ENCODE peak calls at places on chromosomes 12 and 14, in six cellular contexts. One of them, this sample, is unnamed.

GRCh38 chr12:29667011-29667410 is 116.7 kb downstream of the TMTC1 start:
- DNase-seq in kidney epithelial cell: no peak
- DNase-seq in HS-5: no peak
- DNase-seq in activated gamma-delta T cell treated with Interleukin-2 at 50 U/mL for 16 hours: no peak
- DNase-seq in hypothalamus: no peak
- DNase-seq in Caki2: no peak
- DNase-seq in this sample: no peak

GRCh38 chr12:104372048-104372720 is 68.6 kb downstream of the EID3 start:
- DNase-seq in kidney epithelial cell: no peak
- DNase-seq in HS-5: no peak
- DNase-seq in activated gamma-delta T cell treated with Interleukin-2 at 50 U/mL for 16 hours: peak
- DNase-seq in hypothalamus: no peak
- DNase-seq in Caki2: no peak
- DNase-seq in this sample: no peak

GRCh38 chr12:3945671-3946070 is 72.5 kb upstream of the PARP11 start:
- DNase-seq in kidney epithelial cell: no peak
- DNase-seq in HS-5: no peak
- DNase-seq in activated gamma-delta T cell treated with Interleukin-2 at 50 U/mL for 16 hours: no peak
- DNase-seq in hypothalamus: no peak
- DNase-seq in Caki2: no peak
- DNase-seq in this sample: no peak

GRCh38 chr12:15772405-15773018 is 16.7 kb downstream of the EPS8 start:
- DNase-seq in kidney epithelial cell: no peak
- DNase-seq in HS-5: no peak
- DNase-seq in activated gamma-delta T cell treated with Interleukin-2 at 50 U/mL for 16 hours: no peak
- DNase-seq in hypothalamus: no peak
- DNase-seq in Caki2: no peak
- DNase-seq in this sample: no peak

GRCh38 chr14:70955543-70956480 is 48.6 kb downstream of the PCNX1 start:
- DNase-seq in kidney epithelial cell: no peak
- DNase-seq in HS-5: no peak
- DNase-seq in activated gamma-delta T cell treated with Interleukin-2 at 50 U/mL for 16 hours: peak
- DNase-seq in hypothalamus: no peak
- DNase-seq in Caki2: no peak
- DNase-seq in this sample: no peak

GRCh38 chr14:79515158-79515557 is 696.1 kb downstream of the DIO2 start:
- DNase-seq in kidney epithelial cell: no peak
- DNase-seq in HS-5: no peak
- DNase-seq in activated gamma-delta T cell treated with Interleukin-2 at 50 U/mL for 16 hours: no peak
- DNase-seq in hypothalamus: no peak
- DNase-seq in Caki2: no peak
- DNase-seq in this sample: no peak

GRCh38 chr12:5437122-5437521 is 5.2 kb downstream of the NTF3 start:
- DNase-seq in kidney epithelial cell: no peak
- DNase-seq in HS-5: no peak
- DNase-seq in activated gamma-delta T cell treated with Interleukin-2 at 50 U/mL for 16 hours: no peak
- DNase-seq in hypothalamus: no peak
- DNase-seq in Caki2: no peak
- DNase-seq in this sample: no peak

GRCh38 chr12:123506059-123506842 is 27.3 kb downstream of the RILPL1 start:
- DNase-seq in kidney epithelial cell: no peak
- DNase-seq in HS-5: no peak
- DNase-seq in activated gamma-delta T cell treated with Interleukin-2 at 50 U/mL for 16 hours: no peak
- DNase-seq in hypothalamus: no peak
- DNase-seq in Caki2: no peak
- DNase-seq in this sample: no peak

GRCh38 chr12:116200812-116201211 is 76.7 kb downstream of the MED13L start:
- DNase-seq in kidney epithelial cell: no peak
- DNase-seq in HS-5: no peak
- DNase-seq in activated gamma-delta T cell treated with Interleukin-2 at 50 U/mL for 16 hours: no peak
- DNase-seq in hypothalamus: no peak
- DNase-seq in Caki2: no peak
- DNase-seq in this sample: no peak

GRCh38 chr14:52111583-52111982 is 42.7 kb upstream of the NID2 start:
- DNase-seq in kidney epithelial cell: no peak
- DNase-seq in HS-5: no peak
- DNase-seq in activated gamma-delta T cell treated with Interleukin-2 at 50 U/mL for 16 hours: no peak
- DNase-seq in hypothalamus: no peak
- DNase-seq in Caki2: peak
- DNase-seq in this sample: peak

GRCh38 chr12:65494537-65494936 is 216.1 kb downstream of the MSRB3 start:
- DNase-seq in kidney epithelial cell: no peak
- DNase-seq in HS-5: no peak
- DNase-seq in activated gamma-delta T cell treated with Interleukin-2 at 50 U/mL for 16 hours: no peak
- DNase-seq in hypothalamus: no peak
- DNase-seq in Caki2: no peak
- DNase-seq in this sample: no peak

GRCh38 chr12:3680919-3681594 is 71.9 kb downstream of the CRACR2A start:
- DNase-seq in kidney epithelial cell: no peak
- DNase-seq in HS-5: no peak
- DNase-seq in activated gamma-delta T cell treated with Interleukin-2 at 50 U/mL for 16 hours: no peak
- DNase-seq in hypothalamus: peak
- DNase-seq in Caki2: no peak
- DNase-seq in this sample: no peak

GRCh38 chr12:109952873-109953272 is 43.3 kb downstream of the GIT2 start:
- DNase-seq in kidney epithelial cell: no peak
- DNase-seq in HS-5: no peak
- DNase-seq in activated gamma-delta T cell treated with Interleukin-2 at 50 U/mL for 16 hours: no peak
- DNase-seq in hypothalamus: no peak
- DNase-seq in Caki2: no peak
- DNase-seq in this sample: no peak

GRCh38 chr12:27922591-27923139 is 49.9 kb downstream of the PTHLH start:
- DNase-seq in kidney epithelial cell: no peak
- DNase-seq in HS-5: no peak
- DNase-seq in activated gamma-delta T cell treated with Interleukin-2 at 50 U/mL for 16 hours: no peak
- DNase-seq in hypothalamus: no peak
- DNase-seq in Caki2: no peak
- DNase-seq in this sample: peak

GRCh38 chr12:98990648-98991047 is 345.6 kb downstream of the APAF1 start:
- DNase-seq in kidney epithelial cell: no peak
- DNase-seq in HS-5: no peak
- DNase-seq in activated gamma-delta T cell treated with Interleukin-2 at 50 U/mL for 16 hours: no peak
- DNase-seq in hypothalamus: no peak
- DNase-seq in Caki2: no peak
- DNase-seq in this sample: no peak

GRCh38 chr12:101713930-101714329 is 16.5 kb downstream of the CHPT1 start:
- DNase-seq in kidney epithelial cell: no peak
- DNase-seq in HS-5: no peak
- DNase-seq in activated gamma-delta T cell treated with Interleukin-2 at 50 U/mL for 16 hours: no peak
- DNase-seq in hypothalamus: no peak
- DNase-seq in Caki2: no peak
- DNase-seq in this sample: no peak

GRCh38 chr12:13175499-13175898 is 21.0 kb upstream of the EMP1 start:
- DNase-seq in kidney epithelial cell: peak
- DNase-seq in HS-5: no peak
- DNase-seq in activated gamma-delta T cell treated with Interleukin-2 at 50 U/mL for 16 hours: no peak
- DNase-seq in hypothalamus: no peak
- DNase-seq in Caki2: peak
- DNase-seq in this sample: no peak

GRCh38 chr12:95608252-95609033 is 57.2 kb upstream of the USP44 start:
- DNase-seq in kidney epithelial cell: no peak
- DNase-seq in HS-5: no peak
- DNase-seq in activated gamma-delta T cell treated with Interleukin-2 at 50 U/mL for 16 hours: no peak
- DNase-seq in hypothalamus: peak
- DNase-seq in Caki2: peak
- DNase-seq in this sample: no peak

GRCh38 chr14:50985816-50986396 is 41.6 kb upstream of the PYGL start:
- DNase-seq in kidney epithelial cell: no peak
- DNase-seq in HS-5: no peak
- DNase-seq in activated gamma-delta T cell treated with Interleukin-2 at 50 U/mL for 16 hours: no peak
- DNase-seq in hypothalamus: peak
- DNase-seq in Caki2: no peak
- DNase-seq in this sample: no peak

GRCh38 chr14:101705733-101706508 is 55.6 kb upstream of the PPP2R5C start:
- DNase-seq in kidney epithelial cell: no peak
- DNase-seq in HS-5: no peak
- DNase-seq in activated gamma-delta T cell treated with Interleukin-2 at 50 U/mL for 16 hours: peak
- DNase-seq in hypothalamus: no peak
- DNase-seq in Caki2: no peak
- DNase-seq in this sample: no peak

GRCh38 chr12:45644521-45644920 is 85.0 kb upstream of the ARID2 start:
- DNase-seq in kidney epithelial cell: no peak
- DNase-seq in HS-5: peak
- DNase-seq in activated gamma-delta T cell treated with Interleukin-2 at 50 U/mL for 16 hours: no peak
- DNase-seq in hypothalamus: no peak
- DNase-seq in Caki2: no peak
- DNase-seq in this sample: peak

GRCh38 chr14:101185081-101185835 is 281.7 kb upstream of the RTL1 start:
- DNase-seq in kidney epithelial cell: no peak
- DNase-seq in HS-5: no peak
- DNase-seq in activated gamma-delta T cell treated with Interleukin-2 at 50 U/mL for 16 hours: no peak
- DNase-seq in hypothalamus: no peak
- DNase-seq in Caki2: no peak
- DNase-seq in this sample: no peak

GRCh38 chr12:113333877-113334785 is 778 bp downstream of the SLC8B1 start:
- DNase-seq in kidney epithelial cell: no peak
- DNase-seq in HS-5: no peak
- DNase-seq in activated gamma-delta T cell treated with Interleukin-2 at 50 U/mL for 16 hours: no peak
- DNase-seq in hypothalamus: peak
- DNase-seq in Caki2: no peak
- DNase-seq in this sample: no peak

GRCh38 chr14:96131836-96132235 is 72.8 kb upstream of the BDKRB2 start:
- DNase-seq in kidney epithelial cell: no peak
- DNase-seq in HS-5: no peak
- DNase-seq in activated gamma-delta T cell treated with Interleukin-2 at 50 U/mL for 16 hours: no peak
- DNase-seq in hypothalamus: no peak
- DNase-seq in Caki2: no peak
- DNase-seq in this sample: no peak

GRCh38 chr12:19409376-19409775 is 29.9 kb upstream of the AEBP2 start:
- DNase-seq in kidney epithelial cell: no peak
- DNase-seq in HS-5: no peak
- DNase-seq in activated gamma-delta T cell treated with Interleukin-2 at 50 U/mL for 16 hours: no peak
- DNase-seq in hypothalamus: no peak
- DNase-seq in Caki2: no peak
- DNase-seq in this sample: no peak

GRCh38 chr14:56482306-56482705 is 97.3 kb upstream of the TMEM260 start:
- DNase-seq in kidney epithelial cell: no peak
- DNase-seq in HS-5: no peak
- DNase-seq in activated gamma-delta T cell treated with Interleukin-2 at 50 U/mL for 16 hours: no peak
- DNase-seq in hypothalamus: no peak
- DNase-seq in Caki2: peak
- DNase-seq in this sample: no peak

GRCh38 chr12:132506730-132507538 is 17.0 kb downstream of the FBRSL1 start:
- DNase-seq in kidney epithelial cell: no peak
- DNase-seq in HS-5: no peak
- DNase-seq in activated gamma-delta T cell treated with Interleukin-2 at 50 U/mL for 16 hours: peak
- DNase-seq in hypothalamus: peak
- DNase-seq in Caki2: no peak
- DNase-seq in this sample: no peak

GRCh38 chr12:110565919-110566871 is 16.9 kb downstream of the PPTC7 start:
- DNase-seq in kidney epithelial cell: no peak
- DNase-seq in HS-5: no peak
- DNase-seq in activated gamma-delta T cell treated with Interleukin-2 at 50 U/mL for 16 hours: no peak
- DNase-seq in hypothalamus: no peak
- DNase-seq in Caki2: no peak
- DNase-seq in this sample: peak

GRCh38 chr12:15038137-15038536 is 65.3 kb downstream of the PDE6H start:
- DNase-seq in kidney epithelial cell: no peak
- DNase-seq in HS-5: no peak
- DNase-seq in activated gamma-delta T cell treated with Interleukin-2 at 50 U/mL for 16 hours: no peak
- DNase-seq in hypothalamus: no peak
- DNase-seq in Caki2: no peak
- DNase-seq in this sample: no peak

GRCh38 chr12:57813111-57813970 is 5.2 kb downstream of the AVIL start:
- DNase-seq in kidney epithelial cell: no peak
- DNase-seq in HS-5: no peak
- DNase-seq in activated gamma-delta T cell treated with Interleukin-2 at 50 U/mL for 16 hours: no peak
- DNase-seq in hypothalamus: no peak
- DNase-seq in Caki2: no peak
- DNase-seq in this sample: no peak

GRCh38 chr14:97077253-97077653 is 280.1 kb downstream of the VRK1 start:
- DNase-seq in kidney epithelial cell: peak
- DNase-seq in HS-5: no peak
- DNase-seq in activated gamma-delta T cell treated with Interleukin-2 at 50 U/mL for 16 hours: peak
- DNase-seq in hypothalamus: peak
- DNase-seq in Caki2: peak
- DNase-seq in this sample: no peak

GRCh38 chr12:2627343-2628191 is 167.2 kb upstream of the FKBP4 start:
- DNase-seq in kidney epithelial cell: no peak
- DNase-seq in HS-5: no peak
- DNase-seq in activated gamma-delta T cell treated with Interleukin-2 at 50 U/mL for 16 hours: no peak
- DNase-seq in hypothalamus: no peak
- DNase-seq in Caki2: no peak
- DNase-seq in this sample: no peak

GRCh38 chr12:26728205-26729050 is 104.6 kb downstream of the ITPR2 start:
- DNase-seq in kidney epithelial cell: no peak
- DNase-seq in HS-5: no peak
- DNase-seq in activated gamma-delta T cell treated with Interleukin-2 at 50 U/mL for 16 hours: no peak
- DNase-seq in hypothalamus: no peak
- DNase-seq in Caki2: no peak
- DNase-seq in this sample: no peak

GRCh38 chr12:109449845-109450532 is 27.1 kb downstream of the KCTD10 start:
- DNase-seq in kidney epithelial cell: no peak
- DNase-seq in HS-5: no peak
- DNase-seq in activated gamma-delta T cell treated with Interleukin-2 at 50 U/mL for 16 hours: no peak
- DNase-seq in hypothalamus: no peak
- DNase-seq in Caki2: no peak
- DNase-seq in this sample: no peak

This sample was measured in keratinocyte.